ENCODE peak calls at places on chromosomes 4 and X, in seven cellular contexts. X is mammary epithelial cell, I is NAMALWA, D is cardiac muscle cell, H is A172, L is sciatic nerve, Z is brain microvascular endothelial cell. M is an unnamed sample.
A peak's percentile ranks its signal among the peaks of the same experiment; 100 is the strongest.

GRCh38 chr4:40599431-40599830 is 30.2 kb downstream of the RBM47 start:
- DNase-seq in X (no peak), I (no peak), D (no peak), H (no peak), L (peak; percentile 25), Z (no peak), M (no peak)

GRCh38 chr4:169338246-169338645 is 67.5 kb upstream of the SH3RF1 start:
- DNase-seq in X (no peak), I (no peak), D (no peak), H (no peak), L (no peak), Z (peak; percentile 24), M (no peak)

GRCh38 chr4:81040175-81040659 is 9.7 kb downstream of the BMP3 start:
- DNase-seq in X (peak; percentile 16), I (peak; percentile 87), D (peak; percentile 55), H (peak; percentile 13), L (no peak), Z (peak; percentile 24), M (no peak)

GRCh38 chr4:45580306-45580705 is 543.5 kb downstream of the GABRG1 start:
- DNase-seq in X (no peak), I (no peak), D (no peak), H (no peak), L (no peak), Z (no peak), M (no peak)

GRCh38 chr4:19382993-19383392 is 868.7 kb upstream of the SLIT2 start:
- DNase-seq in X (peak; percentile 4), I (no peak), D (no peak), H (no peak), L (no peak), Z (no peak), M (no peak)

GRCh38 chr4:87120411-87121162 is 99.8 kb downstream of the KLHL8 start:
- DNase-seq in X (peak; percentile 97), I (no peak), D (no peak), H (no peak), L (peak; percentile 71), Z (peak; percentile 49), M (peak; percentile 84)

GRCh38 chrX:53479295-53479694 is 45.1 kb upstream of the HSD17B10 start:
- DNase-seq in X (peak; percentile 20), I (peak; percentile 84), D (no peak), H (peak; percentile 37), L (no peak), Z (no peak), M (no peak)

GRCh38 chr4:150337709-150338108 is 244.2 kb upstream of the MAB21L2 start:
- DNase-seq in X (no peak), I (no peak), D (peak; percentile 50), H (peak; percentile 23), L (no peak), Z (no peak), M (no peak)